ENCODE peak calls at places on chromosomes 12 and 14, in seven cellular contexts. B, L, R, F, X, H and D are unnamed samples. For H3K27me3 and H3K36me3, the result is how much of the 10 kb centered on the place peaks cover.

GRCh38 chr12:95205685-95206084 is 11.6 kb downstream of the FGD6 start:
- DNase-seq in B (peak), L (peak), R (no peak), F (peak), X (no peak), H (peak), D (no peak)

GRCh38 chr12:124305776-124306685 is 11.1 kb downstream of the RFLNA start:
- DNase-seq in B (no peak), L (no peak), R (no peak), F (no peak), X (no peak), H (no peak), D (peak)

GRCh38 chr12:27521066-27521465 is 2.9 kb upstream of the PPFIBP1 start:
- DNase-seq in B (peak), L (peak), R (no peak), F (peak), X (no peak), H (no peak), D (peak)

GRCh38 chr12:56880416-56881035 is 53.7 kb downstream of the SDR9C7 start:
- DNase-seq in B (no peak), L (no peak), R (no peak), F (no peak), X (no peak), H (no peak), D (no peak)

GRCh38 chr12:1595690-1596347 is 1.4 kb upstream of the FBXL14 start:
- DNase-seq in B (no peak), L (no peak), R (peak), F (no peak), X (no peak), H (no peak), D (no peak)

GRCh38 chr14:51443195-51444018 is 203.4 kb downstream of the TMX1 start:
- DNase-seq in B (no peak), L (no peak), R (no peak), F (no peak), X (no peak), H (no peak), D (no peak)

GRCh38 chr12:56688846-56689113 is 696 bp upstream of the PTGES3 start:
- DNase-seq in B (no peak), L (no peak), R (no peak), F (no peak), X (no peak), H (no peak), D (peak)

GRCh38 chr14:23206422-23207145 is 23.1 kb upstream of the SLC7A8 start:
- DNase-seq in B (no peak), L (no peak), R (no peak), F (no peak), X (no peak), H (no peak), D (no peak)

GRCh38 chr14:80678436-80678835 is 263.1 kb downstream of the CEP128 start:
- DNase-seq in B (no peak), L (no peak), R (no peak), F (no peak), X (no peak), H (peak), D (no peak)

GRCh38 chr14:64554551-64554950 is 4.8 kb downstream of the PPP1R36 start:
- DNase-seq in B (no peak), L (no peak), R (no peak), F (no peak), X (no peak), H (no peak), D (no peak)

GRCh38 chr12:50390284-50390683 is 6.1 kb downstream of the FAM186A start:
- DNase-seq in B (no peak), L (no peak), R (no peak), F (no peak), X (no peak), H (no peak), D (no peak)

GRCh38 chr12:119642986-119643385 is 24.9 kb upstream of the PRKAB1 start:
- DNase-seq in B (peak), L (no peak), R (no peak), F (no peak), X (no peak), H (peak), D (peak)

GRCh38 chr14:61217516-61217915 is 63.6 kb downstream of the TMEM30B start:
- DNase-seq in B (no peak), L (no peak), R (no peak), F (peak), X (no peak), H (no peak), D (no peak)

GRCh38 chr12:11675952-11676505 is 26.6 kb downstream of the ETV6 start:
- DNase-seq in B (peak), L (no peak), R (no peak), F (no peak), X (no peak), H (no peak), D (no peak)

GRCh38 chr14:101183376-101184103 is 280.0 kb upstream of the RTL1 start:
- DNase-seq in B (no peak), L (no peak), R (no peak), F (no peak), X (peak), H (peak), D (peak)

GRCh38 chr14:57714487-57714899 is 151.4 kb downstream of the SLC35F4 start:
- DNase-seq in B (no peak), L (no peak), R (no peak), F (no peak), X (peak), H (peak), D (peak)

GRCh38 chr12:1419849-1420371 is 174.5 kb downstream of the FBXL14 start:
- DNase-seq in B (no peak), L (no peak), R (no peak), F (no peak), X (no peak), H (no peak), D (peak)

GRCh38 chr14:59511916-59512530 is 27.7 kb downstream of the JKAMP start:
- DNase-seq in B (no peak), L (no peak), R (peak), F (no peak), X (peak), H (peak), D (peak)

GRCh38 chr14:67269338-67270060 is 28.3 kb downstream of the PALS1 start:
- DNase-seq in B (no peak), L (no peak), R (no peak), F (peak), X (no peak), H (peak), D (no peak)

GRCh38 chr12:122471324-122472226 is 29.2 kb downstream of the ZCCHC8 start:
- DNase-seq in B (no peak), L (no peak), R (no peak), F (no peak), X (no peak), H (peak), D (peak)

GRCh38 chr14:58082491-58083098 is 69.4 kb downstream of the ARMH4 start:
- DNase-seq in B (no peak), L (no peak), R (no peak), F (no peak), X (no peak), H (no peak), D (no peak)

GRCh38 chr14:36647827-36648753 is 13.6 kb upstream of the PAX9 start:
- DNase-seq in B (peak), L (no peak), R (no peak), F (no peak), X (no peak), H (peak), D (peak)

GRCh38 chr14:105153739-105154475 is 14.7 kb downstream of the JAG2 start:
- DNase-seq in B (no peak), L (no peak), R (no peak), F (peak), X (no peak), H (no peak), D (peak)

GRCh38 chr14:83992857-83993256 is 1537.1 kb upstream of the FLRT2 start:
- DNase-seq in B (no peak), L (no peak), R (no peak), F (no peak), X (no peak), H (no peak), D (no peak)

GRCh38 chr14:37447883-37448391 is 147.1 kb downstream of the FOXA1 start:
- DNase-seq in B (no peak), L (no peak), R (no peak), F (no peak), X (no peak), H (no peak), D (no peak)

GRCh38 chr12:109864916-109865315 is 15.4 kb downstream of the GLTP start:
- DNase-seq in B (no peak), L (no peak), R (no peak), F (no peak), X (no peak), H (no peak), D (no peak)

GRCh38 chr12:100899301-100899700 is 104.7 kb downstream of the ANO4 start:
- DNase-seq in B (no peak), L (no peak), R (no peak), F (no peak), X (peak), H (no peak), D (no peak)

DNA sequence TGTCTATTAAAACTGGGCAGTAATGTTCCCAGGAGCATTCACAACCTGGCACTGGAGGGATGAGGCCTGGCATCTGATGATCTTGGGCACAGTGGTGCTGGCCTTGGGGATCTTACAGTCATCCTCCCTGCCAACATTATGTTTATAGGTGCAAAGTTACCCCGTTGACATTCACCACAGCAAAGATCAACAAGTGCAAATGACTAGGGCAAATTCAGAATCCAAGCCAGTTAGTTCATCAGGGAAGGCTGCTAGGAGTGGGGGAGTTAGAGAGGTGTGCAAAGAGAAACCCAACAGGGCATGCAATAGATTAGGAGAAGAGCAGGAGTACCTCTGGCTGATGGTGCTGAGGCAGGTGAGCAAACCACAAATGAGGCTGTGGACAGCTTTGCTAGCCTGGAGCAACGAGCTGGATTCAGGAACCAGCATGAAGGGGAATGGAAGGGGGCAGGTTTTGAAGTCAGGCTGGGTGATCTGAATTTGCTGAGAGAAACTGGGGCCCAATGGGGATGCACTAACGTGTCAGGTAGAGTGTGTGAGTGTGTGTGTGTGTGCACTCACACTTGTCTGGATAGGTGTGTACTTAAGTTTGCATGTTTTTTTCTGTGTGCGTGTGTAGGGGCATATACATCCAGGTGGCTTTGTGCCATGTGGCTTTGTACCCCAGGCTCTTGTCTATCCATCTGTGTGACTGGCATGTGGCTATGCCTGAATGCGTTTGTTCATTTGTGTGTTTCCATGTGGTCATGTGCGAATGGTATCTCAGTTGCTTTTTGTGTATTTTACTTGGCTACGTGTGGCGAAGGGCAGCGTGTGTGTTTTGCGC is 1.6 kb downstream of the CISTR start:
- DNase-seq in B (no peak), L (no peak), R (no peak), F (no peak), X (no peak), H (no peak), D (no peak)
- H3K27me3 ChIP-seq in B (under half), L (under half), R (half or more), F (under half), X (under half), H (half or more), D (half or more)

DNA sequence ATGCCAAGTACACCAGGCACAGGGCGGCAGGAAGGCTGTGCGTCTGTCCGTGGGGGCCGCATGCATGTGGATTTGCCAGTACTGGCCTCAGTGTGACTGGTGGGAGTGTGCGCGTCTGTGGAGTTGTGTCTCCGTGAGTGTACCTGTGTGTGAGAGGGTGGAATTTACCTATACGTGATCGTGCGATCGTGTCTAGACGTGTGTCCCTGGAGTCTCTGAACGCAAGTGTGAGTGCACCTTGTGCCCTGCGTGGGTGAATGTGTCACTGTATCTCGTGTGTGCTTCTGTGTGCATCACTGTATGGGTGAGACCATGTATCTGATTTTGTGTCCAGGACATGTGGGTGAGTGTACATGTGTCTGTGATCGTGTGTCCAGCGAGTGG is 4.9 kb downstream of the LHX5 start:
- DNase-seq in B (no peak), L (no peak), R (no peak), F (no peak), X (no peak), H (no peak), D (no peak)
- H3K4me3 ChIP-seq in B (no peak), L (no peak), R (no peak), F (no peak), X (no peak), H (peak), D (no peak)

GRCh38 chr12:132848521-132848920 is 19.9 kb upstream of the GOLGA3 start:
- DNase-seq in B (no peak), L (no peak), R (no peak), F (no peak), X (no peak), H (no peak), D (no peak)
- H3K36me3 ChIP-seq in B (under half), L (half or more), R (under half), F (under half), X (half or more), H (under half), D (under half)

GRCh38 chr12:128266086-128266485 is 884 bp upstream of the TMEM132C start:
- DNase-seq in B (no peak), L (no peak), R (no peak), F (no peak), X (no peak), H (no peak), D (peak)
- H3K27me3 ChIP-seq in B (under half), L (under half), R (half or more), F (half or more), X (under half), H (half or more), D (half or more)

DNA sequence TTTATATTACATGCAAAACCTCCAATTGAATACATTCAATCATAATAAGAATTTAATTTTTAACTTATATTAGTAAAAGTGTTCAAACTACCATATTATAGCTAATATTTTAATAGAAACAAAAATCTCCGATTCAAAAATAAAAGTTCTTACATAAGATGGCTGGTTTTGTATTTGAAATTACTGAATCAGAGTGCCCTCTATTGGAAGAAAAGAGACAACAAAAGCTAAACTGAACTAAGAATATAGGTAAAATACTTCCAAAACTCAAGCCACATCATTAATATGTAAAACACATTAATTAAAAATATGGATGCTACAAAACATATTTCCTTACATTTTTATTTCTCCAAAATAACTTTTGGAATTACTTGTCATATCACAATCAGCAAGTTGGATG is 120.3 kb downstream of the GARIN6 start:
- DNase-seq in B (no peak), L (no peak), R (no peak), F (no peak), X (no peak), H (no peak), D (no peak)
- H3K4me3 ChIP-seq in B (no peak), L (peak), R (no peak), F (no peak), X (no peak), H (no peak), D (no peak)

GRCh38 chr12:71636704-71637115 is 26.9 kb downstream of the ZFC3H1 start:
- DNase-seq in B (no peak), L (no peak), R (no peak), F (no peak), X (no peak), H (peak), D (peak)
- H3K36me3 ChIP-seq in B (under half), L (under half), R (under half), F (under half), X (half or more), H (under half), D (under half)